ENCODE peak calls at places on chromosome 15, in four cellular contexts. B is sigmoid colon, S is AG04450, M is left lung. Z is an unnamed sample.

GRCh38 chr15:75727031-75727531 is 14.4 kb upstream of the CSPG4 start:
- DNase-seq in B (peak; percentile 66), S (no peak), M (peak; percentile 62), Z (no peak)

GRCh38 chr15:37695719-37696118 is 238.7 kb upstream of the TMCO5A start:
- DNase-seq in B (no peak), S (no peak), M (no peak), Z (no peak)

GRCh38 chr15:94168250-94168649 is 63.1 kb upstream of the MCTP2 start:
- DNase-seq in B (no peak), S (no peak), M (no peak), Z (no peak)

GRCh38 chr15:83380682-83381081 is 66.5 kb upstream of the SH3GL3 start:
- DNase-seq in B (no peak), S (no peak), M (no peak), Z (no peak)

GRCh38 chr15:75215107-75216004 is 13.7 kb downstream of the C15orf39 start:
- DNase-seq in B (no peak), S (no peak), M (no peak), Z (no peak)

GRCh38 chr15:37181339-37181738 is 81.0 kb upstream of the MEIS2 start:
- DNase-seq in B (no peak), S (no peak), M (no peak), Z (no peak)

GRCh38 chr15:80984856-80985255 is 4.8 kb downstream of the MESD start:
- DNase-seq in B (no peak), S (no peak), M (no peak), Z (no peak)

GRCh38 chr15:58453931-58454793 is 22.4 kb downstream of the LIPC start:
- DNase-seq in B (peak; percentile 28), S (no peak), M (no peak), Z (no peak)

GRCh38 chr15:60673918-60674558 is 195.1 kb upstream of the ICE2 start:
- DNase-seq in B (peak; percentile 76), S (peak; percentile 69), M (no peak), Z (no peak)

GRCh38 chr15:80567721-80568157 is 127.4 kb upstream of the ABHD17C start:
- DNase-seq in B (peak; percentile 67), S (peak; percentile 73), M (no peak), Z (peak; percentile 17)

GRCh38 chr15:45849136-45849535 is 214.3 kb downstream of the SQOR start:
- DNase-seq in B (no peak), S (no peak), M (no peak), Z (no peak)

GRCh38 chr15:44319385-44319784 is 30.9 kb downstream of the GOLM2 start:
- DNase-seq in B (no peak), S (no peak), M (no peak), Z (no peak)

GRCh38 chr15:59501531-59502113 is 63.6 kb downstream of the FAM81A start:
- DNase-seq in B (no peak), S (no peak), M (no peak), Z (peak; percentile 28)

GRCh38 chr15:64599226-64599625 is 138.8 kb downstream of the ZNF609 start:
- DNase-seq in B (no peak), S (no peak), M (no peak), Z (no peak)

GRCh38 chr15:37079726-37080125 is 20.6 kb downstream of the MEIS2 start:
- DNase-seq in B (no peak), S (no peak), M (no peak), Z (no peak)

GRCh38 chr15:88118035-88118434 is 138.5 kb downstream of the NTRK3 start:
- DNase-seq in B (no peak), S (no peak), M (no peak), Z (no peak)

GRCh38 chr15:68795298-68795848 is 25.3 kb downstream of the ANP32A start:
- DNase-seq in B (peak; percentile 95), S (no peak), M (peak; percentile 96), Z (peak; percentile 81)

GRCh38 chr15:75713338-75713895 is 769 bp upstream of the CSPG4 start:
- DNase-seq in B (peak; percentile 92), S (no peak), M (no peak), Z (no peak)

GRCh38 chr15:83835384-83836010 is 181.6 kb downstream of the ADAMTSL3 start:
- DNase-seq in B (no peak), S (no peak), M (no peak), Z (no peak)

GRCh38 chr15:100189849-100190248 is 151.9 kb downstream of the ADAMTS17 start:
- DNase-seq in B (peak; percentile 21), S (no peak), M (no peak), Z (no peak)

GRCh38 chr15:28935316-28935715 is 49.5 kb downstream of the APBA2 start:
- DNase-seq in B (peak; percentile 42), S (no peak), M (no peak), Z (no peak)

GRCh38 chr15:69225355-69226027 is 65.1 kb downstream of the GLCE start:
- DNase-seq in B (no peak), S (no peak), M (no peak), Z (no peak)

GRCh38 chr15:25170113-25170731 is 215.4 kb downstream of the SNRPN start:
- DNase-seq in B (peak; percentile 38), S (no peak), M (peak; percentile 79), Z (peak; percentile 62)

GRCh38 chr15:81901323-81901722 is 144.5 kb downstream of the MEX3B start:
- DNase-seq in B (no peak), S (no peak), M (no peak), Z (no peak)

GRCh38 chr15:60299452-60300047 is 98.2 kb downstream of the ANXA2 start:
- DNase-seq in B (no peak), S (no peak), M (no peak), Z (peak; percentile 12)

GRCh38 chr15:64667736-64668161 is 107.6 kb downstream of the RBPMS2 start:
- DNase-seq in B (no peak), S (peak; percentile 56), M (no peak), Z (no peak)

GRCh38 chr15:43930079-43930478 is 103.3 kb downstream of the WDR76 start:
- DNase-seq in B (no peak), S (no peak), M (no peak), Z (no peak)

GRCh38 chr15:90388462-90389182 is 580 bp downstream of the IQGAP1 start:
- DNase-seq in B (peak; percentile 86), S (no peak), M (peak; percentile 95), Z (peak; percentile 58)

GRCh38 chr15:42065008-42065407 is 29.4 kb downstream of the PLA2G4D start:
- DNase-seq in B (no peak), S (no peak), M (no peak), Z (peak; percentile 8)

GRCh38 chr15:60804986-60805949 is 326.3 kb upstream of the ICE2 start:
- DNase-seq in B (no peak), S (no peak), M (no peak), Z (no peak)

GRCh38 chr15:67166280-67167009 is 88.0 kb downstream of the AAGAB start:
- DNase-seq in B (peak; percentile 33), S (no peak), M (no peak), Z (no peak)
- H3K27ac ChIP-seq in B (no peak overlapping the region), S (peak overlapping the region; percentile 96), M (no peak overlapping the region), Z (no peak overlapping the region)

GRCh38 chr15:70314018-70314354 is 216.3 kb upstream of the TLE3 start:
- DNase-seq in B (no peak), S (no peak), M (no peak), Z (no peak)

GRCh38 chr15:70314652-70315051 is 216.9 kb upstream of the TLE3 start:
- DNase-seq in B (no peak), S (no peak), M (no peak), Z (no peak)

GRCh38 chr15:70316059-70316600 is 218.4 kb upstream of the TLE3 start:
- DNase-seq in B (no peak), S (no peak), M (no peak), Z (no peak)

GRCh38 chr15:70313099-70314017 is 215.6 kb upstream of the TLE3 start:
- DNase-seq in B (no peak), S (no peak), M (no peak), Z (no peak)

DNA sequence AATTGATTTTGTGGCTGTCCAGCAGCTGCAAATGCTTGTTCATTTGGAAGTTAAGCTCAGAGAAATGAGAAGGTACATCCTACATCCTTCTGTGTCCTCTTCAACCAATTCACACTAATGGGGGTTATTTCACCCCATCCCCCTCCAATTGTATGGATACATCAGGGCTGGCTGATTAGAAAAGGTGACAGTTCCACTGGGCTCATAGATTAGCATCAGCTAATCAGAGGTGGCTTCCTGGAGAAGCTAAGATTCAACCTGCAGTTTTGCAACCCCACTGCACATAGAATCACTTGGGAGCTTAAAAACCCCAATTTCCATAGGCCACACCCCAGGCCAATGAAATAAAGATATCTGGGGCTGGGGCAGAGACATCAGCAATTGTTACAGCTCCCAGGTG is 217.7 kb upstream of the TLE3 start:
- DNase-seq in B (no peak), S (no peak), M (no peak), Z (no peak)
- H3K27me3 ChIP-seq in B (no peaks in the 10 kb centered on the region), S (peaks cover 12% of the 10 kb centered on the region), M (no peaks in the 10 kb centered on the region), Z (no peaks in the 10 kb centered on the region)

DNA sequence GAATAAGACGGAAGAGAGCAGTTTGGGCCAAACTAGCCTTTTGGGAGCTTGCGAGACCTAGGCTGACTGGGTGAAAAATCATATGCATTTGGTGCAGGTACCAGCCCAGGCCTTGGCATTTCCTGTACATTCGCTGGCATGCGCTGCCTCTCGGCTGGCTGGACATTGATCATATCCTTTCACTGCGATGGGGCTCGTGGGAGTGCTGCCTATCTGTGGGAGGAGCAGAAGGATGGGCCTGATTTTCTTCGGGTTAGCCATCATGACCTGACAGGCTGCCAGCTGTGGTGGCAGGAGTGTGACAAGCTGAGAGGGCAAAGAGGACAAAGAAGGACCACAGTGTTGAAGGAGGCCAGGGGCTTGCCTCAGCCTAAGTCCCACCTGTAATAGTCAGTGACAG is 14.3 kb downstream of the CGNL1 start:
- DNase-seq in B (no peak), S (no peak), M (no peak), Z (no peak)
- H3K27ac ChIP-seq in B (no peak overlapping the region), S (no peak overlapping the region), M (no peak overlapping the region), Z (no peak overlapping the region)

GRCh38 chr15:96619171-96619570 is 288.7 kb downstream of the NR2F2 start:
- DNase-seq in B (no peak), S (no peak), M (no peak), Z (no peak)

GRCh38 chr15:96625251-96625650 is 294.8 kb downstream of the NR2F2 start:
- DNase-seq in B (no peak), S (no peak), M (no peak), Z (no peak)

GRCh38 chr15:96626936-96627577 is 296.6 kb downstream of the NR2F2 start:
- DNase-seq in B (no peak), S (no peak), M (peak; percentile 72), Z (no peak)

DNA sequence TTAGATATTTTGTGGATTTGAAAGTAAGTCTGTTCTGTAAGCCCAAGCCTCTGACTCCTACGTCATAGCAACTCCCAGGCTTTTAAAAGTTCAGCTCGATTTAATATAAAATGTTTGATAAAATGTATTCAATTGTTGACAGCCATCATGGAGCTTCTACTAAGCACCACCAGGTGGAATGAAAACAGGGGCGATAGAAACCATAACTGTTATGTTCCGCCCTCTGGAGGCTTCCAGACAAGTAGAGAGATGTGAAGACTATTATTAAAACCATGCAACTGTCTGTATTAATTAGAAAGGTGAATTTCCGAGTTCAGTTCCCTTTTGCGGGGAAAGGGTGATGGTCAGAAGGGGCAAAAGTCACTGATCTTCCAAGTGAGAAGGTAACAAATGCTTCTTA is 292.2 kb downstream of the NR2F2 start:
- DNase-seq in B (no peak), S (no peak), M (no peak), Z (no peak)
- H3K27me3 ChIP-seq in B (no peaks in the 10 kb centered on the region), S (no peaks in the 10 kb centered on the region), M (peaks cover 5% of the 10 kb centered on the region), Z (no peaks in the 10 kb centered on the region)